ENCODE peak calls at places on chromosomes 6 and 20, in seven cellular contexts. M is GM23338, F is WERI-Rb-1, X is colonic mucosa, B is psoas muscle, W is cardiac muscle cell, G is spleen. C is an unnamed sample.

GRCh38 chr20:58677205-58677604 is 15.4 kb upstream of the NPEPL1 start:
- DNase-seq in X (no peak), B (no peak), F (no peak), M (no peak), G (no peak), W (no peak), C (no peak)

GRCh38 chr6:139588734-139589418 is 214.4 kb upstream of the CITED2 start:
- DNase-seq in W (no peak), G (no peak), X (no peak), F (no peak), M (no peak), B (no peak), C (no peak)

GRCh38 chr20:610130-611046 is at the start of gene TCF15:
- DNase-seq in X (no peak), W (peak), F (peak), B (peak), M (peak), G (no peak), C (no peak)

GRCh38 chr6:170062209-170062903 is 228.5 kb downstream of the DLL1 start:
- DNase-seq in B (no peak), W (no peak), F (peak), X (no peak), G (peak), M (no peak), C (no peak)

GRCh38 chr6:142669701-142670351 is 275.1 kb downstream of the HIVEP2 start:
- DNase-seq in B (no peak), F (no peak), W (no peak), X (no peak), M (no peak), G (no peak), C (no peak)

GRCh38 chr20:31602430-31602778 is 2.7 kb upstream of the ID1 start:
- DNase-seq in M (no peak), X (no peak), B (no peak), W (no peak), G (no peak), F (no peak), C (no peak)

GRCh38 chr6:114342086-114342825 is 567 bp downstream of the HS3ST5 start:
- DNase-seq in M (peak), B (peak), F (peak), W (peak), X (peak), G (peak), C (no peak)

GRCh38 chr6:39189131-39189530 is 40.1 kb downstream of the KCNK5 start:
- DNase-seq in F (no peak), W (no peak), B (no peak), X (no peak), G (no peak), M (no peak), C (no peak)

GRCh38 chr6:31597006-31597405 is 4.2 kb upstream of the NCR3 start:
- DNase-seq in G (no peak), B (no peak), W (peak), M (peak), X (no peak), F (peak), C (no peak)

GRCh38 chr20:62019881-62020492 is 45.7 kb downstream of the TAF4 start:
- DNase-seq in X (no peak), F (no peak), B (peak), G (no peak), W (no peak), M (no peak), C (no peak)

GRCh38 chr6:134172020-134172766 is 119.8 kb upstream of the SLC2A12 start:
- DNase-seq in W (no peak), X (no peak), F (no peak), M (no peak), B (no peak), G (no peak), C (no peak)

GRCh38 chr20:38158701-38159325 is 6.3 kb downstream of the TGM2 start:
- DNase-seq in B (no peak), G (peak), W (peak), M (no peak), X (no peak), F (no peak), C (no peak)

GRCh38 chr20:60206259-60206658 is 248.0 kb downstream of the CDH26 start:
- DNase-seq in M (peak), F (peak), B (no peak), G (no peak), X (no peak), W (peak), C (no peak)

GRCh38 chr6:113500221-113500620 is 356.9 kb upstream of the MARCKS start:
- DNase-seq in X (no peak), G (no peak), W (no peak), B (no peak), F (no peak), M (no peak), C (no peak)

GRCh38 chr6:38105066-38105465 is 285.5 kb downstream of the ZFAND3 start:
- DNase-seq in G (no peak), X (no peak), B (no peak), F (no peak), W (no peak), M (no peak), C (no peak)

GRCh38 chr6:100617633-100618348 is 153.1 kb upstream of the SIM1 start:
- DNase-seq in F (no peak), X (no peak), W (no peak), B (no peak), M (no peak), G (no peak), C (no peak)

GRCh38 chr6:68718379-68719073 is 83.4 kb downstream of the ADGRB3 start:
- DNase-seq in G (no peak), F (no peak), X (no peak), B (no peak), M (no peak), W (no peak), C (no peak)

GRCh38 chr20:19026901-19027644 is 185.4 kb upstream of the SLC24A3 start:
- DNase-seq in B (no peak), M (peak), G (no peak), W (no peak), F (no peak), X (no peak), C (no peak)

GRCh38 chr20:35695978-35696377 is 3.2 kb downstream of the NFS1 start:
- DNase-seq in B (no peak), F (no peak), W (no peak), M (no peak), X (no peak), G (no peak), C (no peak)

GRCh38 chr6:47478233-47479155 is 905 bp downstream of the CD2AP start:
- DNase-seq in G (no peak), F (no peak), X (no peak), M (peak), B (no peak), W (peak), C (no peak)

GRCh38 chr6:108798672-108799355 is 49.4 kb upstream of the ARMC2 start:
- DNase-seq in M (peak), X (no peak), W (peak), F (peak), B (peak), G (peak), C (no peak)

GRCh38 chr20:43514062-43514971 is 6.8 kb downstream of the L3MBTL1 start:
- DNase-seq in G (peak), B (peak), X (peak), M (peak), F (peak), W (peak), C (peak)

GRCh38 chr20:39849664-39850063 is 839.4 kb downstream of the MAFB start:
- DNase-seq in F (no peak), W (peak), X (peak), G (peak), B (peak), M (no peak), C (no peak)

GRCh38 chr6:28923318-28924102 is at the start of gene TRIM27:
- DNase-seq in X (peak), W (peak), B (peak), F (peak), M (peak), G (peak), C (peak)
- TF ChIP-seq CTCF in X (no peak), W (no peak), B (peak), F (no peak), M (no peak), G (peak), C (no peak)

GRCh38 chr6:165986647-165987482 is 180.8 kb downstream of the TBXT start:
- DNase-seq in G (no peak), F (no peak), B (no peak), M (peak), W (peak), X (no peak), C (no peak)
- H3K4me3 ChIP-seq in G (peak), F (no peak), B (peak), M (peak), W (peak), X (peak), C (no peak)

DNA sequence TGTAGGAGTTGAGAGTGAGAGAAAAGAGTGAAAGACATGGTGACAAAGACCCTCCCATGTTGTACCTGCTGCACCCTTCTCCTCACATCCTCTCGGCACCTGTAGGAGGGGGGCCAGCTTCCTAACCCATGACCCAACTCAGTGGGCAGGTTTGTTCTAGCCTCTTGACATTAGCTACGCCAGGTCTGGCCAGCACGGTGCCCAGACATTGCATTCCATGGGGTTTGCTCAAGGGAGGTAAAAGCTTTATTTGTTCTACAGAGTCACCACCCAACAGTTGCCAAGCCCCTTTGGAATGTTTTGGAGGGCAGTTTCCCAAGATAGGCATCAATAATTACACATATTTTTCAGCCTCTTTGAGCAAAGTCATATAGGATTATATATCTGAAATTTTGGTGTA is 22.7 kb upstream of the TGM6 start:
- DNase-seq in M (no peak), F (no peak), X (no peak), B (no peak), G (no peak), W (no peak), C (no peak)
- TF ChIP-seq CTCF in M (no peak), F (no peak), X (no peak), B (no peak), G (no peak), W (no peak), C (no peak)

DNA sequence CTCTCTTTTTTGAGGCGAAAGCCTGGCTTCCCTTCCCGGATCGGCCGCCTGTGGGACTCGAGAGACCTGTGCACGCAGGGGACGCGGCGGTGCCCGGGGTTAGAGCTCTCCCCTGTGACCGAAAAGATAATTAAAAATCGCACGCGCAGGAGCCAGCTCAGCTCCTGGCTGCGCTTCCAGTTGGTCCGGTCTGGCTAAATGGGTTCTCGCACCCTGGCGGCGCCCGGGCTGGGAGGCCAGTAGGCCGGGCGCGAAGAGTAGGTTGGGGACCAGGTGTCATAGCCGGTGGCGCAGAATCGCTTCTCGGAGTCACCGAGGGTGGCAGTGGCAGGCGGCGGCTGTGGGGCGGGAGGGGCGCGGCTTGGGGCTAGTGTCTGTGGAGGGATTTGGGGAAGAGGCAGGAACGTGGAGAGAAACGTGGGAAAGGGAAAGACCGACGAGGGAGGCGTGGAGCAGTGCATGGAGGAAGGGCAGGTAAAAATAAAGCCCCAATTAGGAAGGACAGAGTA is 41.9 kb upstream of the SUPT3H start:
- DNase-seq in W (peak), X (peak), M (peak), F (peak), B (peak), G (peak), C (no peak)
- H3K4me3 ChIP-seq in W (peak), X (peak), M (peak), F (peak), B (peak), G (peak), C (no peak)

DNA sequence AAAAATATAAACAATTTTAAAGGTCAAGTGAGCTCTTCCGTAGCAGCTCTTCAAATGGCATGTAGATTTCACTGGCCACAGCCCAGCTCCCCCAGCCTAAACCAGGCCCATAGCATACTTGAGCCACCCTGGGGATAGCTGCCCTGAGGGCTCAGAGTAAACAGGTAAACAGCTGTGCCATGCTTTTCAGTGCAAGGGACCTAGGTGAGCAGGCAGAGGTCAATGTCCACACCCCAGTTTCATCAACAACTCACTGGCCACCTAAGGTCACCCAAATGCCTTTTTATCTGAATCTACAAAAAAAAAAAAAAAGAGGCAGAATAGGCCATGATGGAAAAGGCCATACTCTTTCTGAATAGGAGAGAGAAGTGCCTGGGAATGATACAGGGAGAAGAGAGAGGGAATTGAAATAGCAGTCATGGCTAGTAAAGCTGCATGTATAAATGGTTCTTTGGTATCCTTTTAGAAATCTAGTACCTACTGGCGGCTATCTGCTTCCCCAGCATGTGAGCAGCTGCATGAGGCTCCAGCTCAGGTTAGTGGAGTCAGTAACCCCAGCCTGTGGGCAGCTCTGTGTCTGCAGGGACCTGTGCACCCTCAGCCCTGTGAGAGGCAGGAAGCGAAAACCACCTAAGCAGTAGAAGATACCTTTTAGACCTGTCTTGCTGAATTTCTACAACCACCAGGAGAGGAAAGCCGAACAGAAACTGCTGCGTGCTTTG is 77.0 kb downstream of the FOXA2 start:
- DNase-seq in F (no peak), M (no peak), W (no peak), X (no peak), B (no peak), G (no peak), C (no peak)
- TF ChIP-seq CTCF in F (no peak), M (no peak), W (no peak), X (no peak), B (no peak), G (no peak), C (no peak)

C was measured in GM12864.